ENCODE peak calls at places on chromosomes 6 and 20, in five cellular contexts. I, S, O, V and H are unnamed samples.

GRCh38 chr6:17816921-17817611 is 110.3 kb upstream of the NUP153 start:
- DNase-seq in S (no peak), V (no peak), I (peak; percentile 75), O (no peak), H (peak; percentile 96)

GRCh38 chr6:44237021-44237812 is 9.7 kb upstream of the HSP90AB1 start:
- DNase-seq in V (no peak), O (peak; percentile 89), S (no peak), I (peak; percentile 97), H (peak; percentile 78)

GRCh38 chr6:127519469-127519785 is 292 bp upstream of the MTCL3 start:
- DNase-seq in S (no peak), O (no peak), I (no peak), V (no peak), H (no peak)

GRCh38 chr6:106591111-106591825 is 38.0 kb downstream of the RTN4IP1 start:
- DNase-seq in V (no peak), S (no peak), I (peak; percentile 88), O (no peak), H (peak; percentile 66)

GRCh38 chr6:136767583-136768307 is 24.5 kb downstream of the MAP3K5 start:
- DNase-seq in V (no peak), S (no peak), O (no peak), I (no peak), H (no peak)

GRCh38 chr20:49029203-49029602 is 16.9 kb upstream of the CSE1L start:
- DNase-seq in V (no peak), S (no peak), O (no peak), I (peak; percentile 38), H (peak; percentile 70)

GRCh38 chr6:152309648-152310047 is 327.5 kb downstream of the SYNE1 start:
- DNase-seq in V (no peak), O (peak; percentile 34), I (no peak), S (no peak), H (peak; percentile 90)

GRCh38 chr6:155832596-155832995 is 377.0 kb upstream of the NOX3 start:
- DNase-seq in I (peak; percentile 90), S (no peak), V (peak; percentile 10), O (no peak), H (no peak)

GRCh38 chr20:24692429-24693190 is 223.2 kb downstream of the SYNDIG1 start:
- DNase-seq in O (peak; percentile 17), V (no peak), S (no peak), I (no peak), H (no peak)

GRCh38 chr20:23928788-23929187 is 49.2 kb upstream of the CST5 start:
- DNase-seq in V (no peak), S (no peak), I (no peak), O (no peak), H (no peak)

GRCh38 chr6:142155091-142155490 is 8.0 kb downstream of the VTA1 start:
- DNase-seq in O (no peak), S (no peak), I (no peak), V (no peak), H (no peak)

GRCh38 chr6:79874531-79875132 is 72.7 kb downstream of the ELOVL4 start:
- DNase-seq in V (no peak), O (no peak), I (no peak), S (no peak), H (no peak)

GRCh38 chr6:18330548-18331066 is 56.5 kb upstream of the RNF144B start:
- DNase-seq in I (no peak), S (no peak), V (no peak), O (no peak), H (peak; percentile 30)

GRCh38 chr20:9025643-9026042 is 43.2 kb upstream of the PLCB4 start:
- DNase-seq in O (no peak), V (no peak), I (peak; percentile 88), S (no peak), H (no peak)

GRCh38 chr6:161455848-161456247 is 182.0 kb upstream of the AGPAT4 start:
- DNase-seq in S (no peak), I (no peak), V (no peak), O (no peak), H (no peak)

GRCh38 chr6:37495199-37495913 is 4.3 kb downstream of the CCDC167 start:
- DNase-seq in V (no peak), O (no peak), I (no peak), S (no peak), H (no peak)

GRCh38 chr6:54786154-54786553 is 60.4 kb upstream of the FAM83B start:
- DNase-seq in V (no peak), I (no peak), S (no peak), O (no peak), H (no peak)

GRCh38 chr6:132648356-132648755 is 10.6 kb downstream of the TAAR1 start:
- DNase-seq in V (no peak), S (no peak), O (no peak), I (peak; percentile 74), H (no peak)

GRCh38 chr6:68447112-68447511 is 188.0 kb upstream of the ADGRB3 start:
- DNase-seq in O (peak; percentile 28), I (no peak), S (no peak), V (no peak), H (no peak)

GRCh38 chr20:57892471-57892870 is 182.7 kb upstream of the PMEPA1 start:
- DNase-seq in O (no peak), I (no peak), S (no peak), V (no peak), H (no peak)

GRCh38 chr6:161355731-161356130 is 81.9 kb upstream of the AGPAT4 start:
- DNase-seq in S (no peak), V (no peak), I (no peak), O (no peak), H (no peak)

GRCh38 chr20:64053841-64054661 is 4.6 kb upstream of the SOX18 start:
- DNase-seq in I (no peak), O (peak; percentile 78), V (no peak), S (no peak), H (no peak)

GRCh38 chr20:62367136-62367482 is at the start of gene LAMA5:
- DNase-seq in O (peak; percentile 76), S (peak; percentile 77), I (no peak), V (no peak), H (no peak)

GRCh38 chr6:43941174-43941573 is 171.2 kb downstream of the VEGFA start:
- DNase-seq in S (no peak), O (peak; percentile 7), I (no peak), V (no peak), H (no peak)

GRCh38 chr6:168219167-168219566 is 100.4 kb downstream of the DACT2 start:
- DNase-seq in I (no peak), S (no peak), O (no peak), V (no peak), H (no peak)

GRCh38 chr6:3751019-3751729 is at the start of gene PXDC1:
- DNase-seq in S (peak; percentile 31), O (peak; percentile 48), V (no peak), I (no peak), H (no peak)

GRCh38 chr6:3752538-3753227 is 1.2 kb upstream of the PXDC1 start:
- DNase-seq in V (no peak), S (no peak), I (no peak), O (no peak), H (no peak)

GRCh38 chr6:3753228-3753795 is 1.8 kb upstream of the PXDC1 start:
- DNase-seq in S (no peak), V (no peak), O (no peak), I (no peak), H (no peak)

GRCh38 chr6:3750324-3751018 is 1.0 kb downstream of the PXDC1 start:
- DNase-seq in O (peak; percentile 69), S (peak; percentile 31), I (peak; percentile 72), V (no peak), H (peak; percentile 46)

DNA sequence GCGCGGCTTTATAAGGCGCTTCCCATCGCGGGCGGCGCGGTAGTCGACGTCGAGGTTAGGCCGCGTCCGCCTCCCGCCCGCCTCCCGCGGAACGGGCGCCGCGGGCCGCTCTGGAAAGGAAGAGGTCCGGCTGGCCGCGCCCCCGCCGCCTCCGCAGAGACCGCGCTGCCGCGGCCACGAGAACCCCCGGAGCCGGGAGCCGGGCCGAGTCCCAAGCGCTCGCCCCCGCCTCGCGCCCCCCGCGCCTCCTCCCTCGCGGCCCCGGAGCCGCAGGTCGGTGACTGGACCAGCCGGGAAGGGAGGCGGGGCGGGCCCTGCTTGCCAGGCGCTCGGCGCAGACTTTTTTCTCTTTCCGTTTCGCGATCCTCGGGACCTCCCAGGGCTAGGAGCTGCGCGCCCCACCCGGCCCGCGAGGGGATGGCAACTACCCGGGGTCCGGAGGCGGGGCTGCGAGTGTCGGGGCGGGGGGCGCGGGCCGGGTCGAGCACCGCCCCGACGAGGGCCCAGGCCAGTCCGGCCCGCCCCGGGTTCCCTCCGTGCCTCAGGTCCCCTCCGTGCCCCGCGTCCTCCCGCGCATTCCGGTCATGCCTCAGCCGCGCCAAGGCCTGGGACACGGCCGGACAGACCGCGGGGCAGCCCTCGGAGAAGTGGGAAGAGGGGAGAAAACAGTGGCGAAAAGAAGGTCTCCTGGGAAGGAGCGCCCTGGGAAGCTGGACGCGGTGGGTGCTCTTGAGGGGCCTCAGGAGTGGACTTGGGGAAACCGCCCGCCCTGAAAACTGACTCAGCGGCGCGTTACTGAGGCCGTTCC is 421 bp upstream of the PXDC1 start:
- DNase-seq in I (peak; percentile 93), V (no peak), O (peak; percentile 78), S (peak; percentile 78), H (peak; percentile 83)
- H4K8ac ChIP-seq in I (peak overlapping the region; percentile 87), V (no peak overlapping the region), O (no peak overlapping the region), S (no peak overlapping the region), H (peak overlapping the region; percentile 94)

GRCh38 chr6:163415620-163416379 is 1.3 kb downstream of the QKI start:
- DNase-seq in I (peak; percentile 52), S (no peak), V (no peak), O (no peak), H (peak; percentile 76)
- H3K14ac ChIP-seq in I (peak overlapping the region; percentile 99), S (peak overlapping the region; percentile 56), V (no peak overlapping the region), O (peak overlapping the region; percentile 39), H (peak overlapping the region; percentile 98)

GRCh38 chr20:44388466-44389023 is 33.0 kb downstream of the HNF4A start:
- DNase-seq in O (peak; percentile 94), I (peak; percentile 59), V (peak; percentile 83), S (peak; percentile 62), H (peak; percentile 82)

GRCh38 chr20:44390280-44390679 is 34.8 kb downstream of the HNF4A start:
- DNase-seq in I (no peak), O (no peak), V (no peak), S (no peak), H (no peak)

GRCh38 chr20:44382641-44383040 is 27.1 kb downstream of the HNF4A start:
- DNase-seq in V (no peak), I (no peak), S (no peak), O (no peak), H (no peak)

GRCh38 chr20:44389871-44390270 is 34.4 kb downstream of the HNF4A start:
- DNase-seq in S (no peak), V (no peak), O (no peak), I (no peak), H (no peak)

DNA sequence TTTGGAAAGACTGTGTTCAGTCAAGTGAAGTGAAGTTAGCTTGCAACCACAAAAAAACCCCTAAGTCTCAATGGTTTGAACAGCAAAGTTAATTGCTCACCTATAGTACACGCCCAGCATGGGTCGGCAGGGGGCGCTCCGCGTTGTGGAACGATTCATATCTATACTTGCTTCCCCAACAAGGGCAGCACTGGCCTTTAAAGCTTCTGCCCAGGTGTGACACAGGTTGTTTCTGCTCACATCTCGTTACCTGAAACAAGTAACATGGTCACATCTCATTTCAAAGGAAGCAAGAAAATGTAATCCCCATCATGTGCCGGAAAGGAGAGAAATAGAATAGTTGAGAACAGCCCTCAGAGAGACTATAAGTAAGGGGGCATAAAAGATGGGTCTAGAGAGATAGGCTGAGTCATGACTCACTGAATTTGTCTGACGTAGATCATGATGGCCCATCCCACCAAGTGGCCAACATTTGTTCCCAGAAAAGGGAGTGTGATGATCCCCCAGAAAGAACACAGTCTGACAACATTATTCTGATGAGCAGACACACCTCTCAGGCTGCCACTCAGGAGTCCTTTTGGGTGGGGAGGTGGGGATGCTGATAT is 29.0 kb downstream of the HNF4A start:
- DNase-seq in O (peak; percentile 77), I (peak; percentile 38), V (peak; percentile 49), S (peak; percentile 56), H (peak; percentile 78)
- H4K8ac ChIP-seq in O (no peak overlapping the region), I (no peak overlapping the region), V (no peak overlapping the region), S (no peak overlapping the region), H (no peak overlapping the region)

GRCh38 chr6:139374357-139375238 is at the start of gene CITED2:
- DNase-seq in I (peak; percentile 96), S (peak; percentile 96), V (peak; percentile 70), O (peak; percentile 92), H (peak; percentile 93)
- H3K14ac ChIP-seq in I (peak within 1 kb of the TSS; percentile 90), S (peak within 1 kb of the TSS; percentile 90), V (peak within 1 kb of the TSS; percentile 58), O (peak within 1 kb of the TSS; percentile 97), H (peak within 1 kb of the TSS; percentile 98)